ENCODE peak calls at places on chromosome 20, in nine cellular contexts. K is CD4-positive, alpha-beta memory T cell; R is astrocyte; V is PC-3; Q is CD8-positive, alpha-beta T cell; J is CD8-positive, alpha-beta memory T cell; P is IMR-90; O is stomach; T is gastrocnemius medialis. U is an unnamed sample.
A peak's percentile ranks its signal among the peaks of the same experiment; 100 is the strongest.

GRCh38 chr20:56171087-56172012 is 77.2 kb upstream of the MC3R start:
- DNase-seq in K (no peak), R (no peak), V (peak; percentile 40), Q (no peak), J (no peak), P (no peak), O (no peak), T (no peak), U (peak; percentile 12)

GRCh38 chr20:11101243-11101642 is 427.4 kb upstream of the JAG1 start:
- DNase-seq in K (no peak), R (no peak), V (peak; percentile 65), Q (no peak), J (no peak), P (peak; percentile 67), O (no peak), T (no peak), U (peak; percentile 81)

GRCh38 chr20:45725134-45725533 is 3.0 kb downstream of the SPINT4 start:
- DNase-seq in K (no peak), R (no peak), V (no peak), Q (no peak), J (no peak), P (no peak), O (no peak), T (no peak), U (no peak)

GRCh38 chr20:4947817-4948559 is 53.3 kb downstream of the SLC23A2 start:
- DNase-seq in K (no peak), R (no peak), V (no peak), Q (no peak), J (no peak), P (no peak), O (no peak), T (no peak), U (no peak)

GRCh38 chr20:1242530-1242929 is 16.7 kb downstream of the RAD21L1 start:
- DNase-seq in K (no peak), R (peak; percentile 95), V (peak; percentile 86), Q (no peak), J (no peak), P (peak; percentile 93), O (no peak), T (no peak), U (peak; percentile 43)

GRCh38 chr20:21941941-21942805 is 236.7 kb downstream of the PAX1 start:
- DNase-seq in K (no peak), R (no peak), V (no peak), Q (no peak), J (no peak), P (no peak), O (no peak), T (no peak), U (no peak)

GRCh38 chr20:44414808-44415207 is 59.3 kb downstream of the HNF4A start:
- DNase-seq in K (no peak), R (no peak), V (no peak), Q (no peak), J (no peak), P (no peak), O (no peak), T (no peak), U (no peak)

GRCh38 chr20:63129991-63130653 is 85.8 kb downstream of the YTHDF1 start:
- DNase-seq in K (no peak), R (no peak), V (no peak), Q (no peak), J (no peak), P (no peak), O (no peak), T (no peak), U (no peak)

GRCh38 chr20:40319741-40320499 is 369.1 kb downstream of the MAFB start:
- DNase-seq in K (no peak), R (no peak), V (no peak), Q (no peak), J (no peak), P (no peak), O (no peak), T (no peak), U (no peak)

GRCh38 chr20:10790013-10790412 is 116.2 kb upstream of the JAG1 start:
- DNase-seq in K (no peak), R (no peak), V (no peak), Q (no peak), J (no peak), P (no peak), O (no peak), T (no peak), U (peak; percentile 91)

GRCh38 chr20:2840967-2841531 is 504 bp downstream of the VPS16 start:
- DNase-seq in K (no peak), R (peak; percentile 63), V (peak; percentile 14), Q (no peak), J (peak; percentile 27), P (peak; percentile 72), O (peak; percentile 35), T (no peak), U (peak; percentile 21)

GRCh38 chr20:23009636-23010035 is 25.5 kb upstream of the SSTR4 start:
- DNase-seq in K (no peak), R (no peak), V (peak; percentile 42), Q (no peak), J (no peak), P (no peak), O (peak; percentile 64), T (no peak), U (peak; percentile 78)

GRCh38 chr20:34049897-34050695 is 56.4 kb downstream of the RALY start:
- DNase-seq in K (no peak), R (no peak), V (no peak), Q (no peak), J (no peak), P (no peak), O (no peak), T (no peak), U (no peak)

GRCh38 chr20:62805365-62805710 is 703 bp downstream of the OGFR start:
- DNase-seq in K (peak; percentile 22), R (no peak), V (peak; percentile 20), Q (no peak), J (no peak), P (no peak), O (no peak), T (no peak), U (no peak)

GRCh38 chr20:39038495-39038894 is 76.4 kb downstream of the DHX35 start:
- DNase-seq in K (no peak), R (no peak), V (no peak), Q (no peak), J (no peak), P (no peak), O (no peak), T (no peak), U (no peak)

GRCh38 chr20:39042279-39043150 is 80.4 kb downstream of the DHX35 start:
- DNase-seq in K (no peak), R (peak; percentile 76), V (no peak), Q (no peak), J (no peak), P (peak; percentile 50), O (no peak), T (no peak), U (no peak)

GRCh38 chr20:39040116-39040515 is 78.0 kb downstream of the DHX35 start:
- DNase-seq in K (no peak), R (no peak), V (no peak), Q (no peak), J (no peak), P (no peak), O (no peak), T (no peak), U (no peak)

GRCh38 chr20:39039261-39039660 is 77.1 kb downstream of the DHX35 start:
- DNase-seq in K (no peak), R (no peak), V (no peak), Q (no peak), J (no peak), P (no peak), O (no peak), T (no peak), U (no peak)

GRCh38 chr20:39041067-39041466 is 78.9 kb downstream of the DHX35 start:
- DNase-seq in K (no peak), R (no peak), V (no peak), Q (no peak), J (no peak), P (no peak), O (no peak), T (no peak), U (no peak)
- H3K36me3 ChIP-seq in K (peaks cover 9% of the 10 kb centered on the region), R (peaks cover 16% of the 10 kb centered on the region), V (peaks cover 25% of the 10 kb centered on the region), Q (peaks cover 13% of the 10 kb centered on the region), J (peaks cover 18% of the 10 kb centered on the region), P (peaks cover 29% of the 10 kb centered on the region), O (peaks cover 78% of the 10 kb centered on the region), T (no peaks in the 10 kb centered on the region), U (peaks cover 14% of the 10 kb centered on the region)

DNA sequence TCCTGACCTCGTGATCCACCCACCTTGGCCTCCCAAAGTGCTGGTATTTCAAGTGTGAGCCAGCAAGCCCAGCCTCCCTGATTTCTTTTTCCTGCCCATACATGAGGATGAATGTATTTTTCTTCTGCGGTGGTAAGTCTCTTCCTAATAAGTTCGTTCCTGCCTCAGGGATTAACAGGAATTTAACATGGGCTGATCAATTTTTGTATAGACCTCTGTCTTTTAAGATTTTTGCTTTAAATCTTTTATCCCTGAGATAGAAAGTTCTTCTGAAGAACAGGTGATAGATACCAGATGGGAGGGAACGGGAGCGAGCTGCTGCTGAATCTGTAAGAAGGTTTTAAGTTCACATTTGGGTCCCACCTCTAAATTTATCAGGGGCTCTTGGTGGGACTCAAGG is 7.0 kb upstream of the ZNFX1 start:
- DNase-seq in K (no peak), R (no peak), V (no peak), Q (no peak), J (no peak), P (no peak), O (no peak), T (no peak), U (no peak)
- H3K4me3 ChIP-seq in K (no peak overlapping the region), R (peak overlapping the region; percentile 28), V (peak overlapping the region; percentile 2), Q (no peak overlapping the region), J (no peak overlapping the region), P (no peak overlapping the region), O (no peak overlapping the region), T (no peak overlapping the region), U (no peak overlapping the region)

GRCh38 chr20:35653430-35653734 is 11.3 kb downstream of the CPNE1 start:
- DNase-seq in K (no peak), R (no peak), V (no peak), Q (no peak), J (no peak), P (no peak), O (no peak), T (no peak), U (no peak)

GRCh38 chr20:35654415-35654814 is 10.3 kb downstream of the CPNE1 start:
- DNase-seq in K (no peak), R (no peak), V (no peak), Q (no peak), J (no peak), P (no peak), O (no peak), T (no peak), U (no peak)

GRCh38 chr20:35653893-35654292 is 10.8 kb downstream of the CPNE1 start:
- DNase-seq in K (no peak), R (no peak), V (no peak), Q (no peak), J (no peak), P (no peak), O (no peak), T (no peak), U (no peak)

GRCh38 chr20:35650632-35651031 is 14.1 kb downstream of the CPNE1 start:
- DNase-seq in K (no peak), R (no peak), V (no peak), Q (no peak), J (no peak), P (no peak), O (no peak), T (no peak), U (no peak)

GRCh38 chr20:35652641-35653429 is 11.9 kb downstream of the CPNE1 start:
- DNase-seq in K (no peak), R (no peak), V (no peak), Q (no peak), J (no peak), P (no peak), O (no peak), T (no peak), U (no peak)
- H3K36me3 ChIP-seq in K (peaks cover 37% of the 10 kb centered on the region), R (peaks cover 21% of the 10 kb centered on the region), V (peaks cover 56% of the 10 kb centered on the region), Q (peaks cover 22% of the 10 kb centered on the region), J (peaks cover 34% of the 10 kb centered on the region), P (peaks cover 23% of the 10 kb centered on the region), O (peaks cover 31% of the 10 kb centered on the region), T (no peaks in the 10 kb centered on the region), U (peaks cover 20% of the 10 kb centered on the region)

GRCh38 chr20:57680131-57680716 is 29.6 kb downstream of the PMEPA1 start:
- DNase-seq in K (no peak), R (no peak), V (no peak), Q (no peak), J (no peak), P (no peak), O (no peak), T (no peak), U (no peak)
- H3K4me3 ChIP-seq in K (no peak overlapping the region), R (no peak overlapping the region), V (no peak overlapping the region), Q (no peak overlapping the region), J (no peak overlapping the region), P (no peak overlapping the region), O (no peak overlapping the region), T (no peak overlapping the region), U (no peak overlapping the region)